ENCODE peak calls at places on chromosomes 1 and 21, in seven cellular contexts. One of them, this sample, is unnamed.

GRCh38 chr1:198556969-198557368 is 16.5 kb upstream of the ATP6V1G3 start:
- ATAC-seq in central memory CD8-positive, alpha-beta T cell: peak
- ATAC-seq in activated CD4-positive, CD25-positive, alpha-beta regulatory T cell treated with anti-CD3 and anti-CD28 coated beads, Interleukin-2, amount 50 U/mL, for 24 hours: peak
- ATAC-seq in activated T-cell treated with anti-CD3 and anti-CD28 coated beads, Interleukin-2, amount 50 U/mL, for 4 hours: peak
- ATAC-seq in right cardiac atrium: peak
- ATAC-seq in T-cell: peak
- ATAC-seq in GM23338: no peak
- ATAC-seq in this sample: peak

GRCh38 chr1:223748773-223749733 is 36.7 kb downstream of the CAPN2 start:
- ATAC-seq in central memory CD8-positive, alpha-beta T cell: peak
- ATAC-seq in activated CD4-positive, CD25-positive, alpha-beta regulatory T cell treated with anti-CD3 and anti-CD28 coated beads, Interleukin-2, amount 50 U/mL, for 24 hours: peak
- ATAC-seq in activated T-cell treated with anti-CD3 and anti-CD28 coated beads, Interleukin-2, amount 50 U/mL, for 4 hours: peak
- ATAC-seq in right cardiac atrium: peak
- ATAC-seq in T-cell: peak
- ATAC-seq in GM23338: peak
- ATAC-seq in this sample: peak

GRCh38 chr1:244210884-244211558 is 159.9 kb downstream of the ZBTB18 start:
- ATAC-seq in central memory CD8-positive, alpha-beta T cell: no peak
- ATAC-seq in activated CD4-positive, CD25-positive, alpha-beta regulatory T cell treated with anti-CD3 and anti-CD28 coated beads, Interleukin-2, amount 50 U/mL, for 24 hours: no peak
- ATAC-seq in activated T-cell treated with anti-CD3 and anti-CD28 coated beads, Interleukin-2, amount 50 U/mL, for 4 hours: no peak
- ATAC-seq in right cardiac atrium: peak
- ATAC-seq in T-cell: no peak
- ATAC-seq in GM23338: peak
- ATAC-seq in this sample: no peak

GRCh38 chr1:11062965-11063401 is 3.2 kb upstream of the SRM start:
- ATAC-seq in central memory CD8-positive, alpha-beta T cell: no peak
- ATAC-seq in activated CD4-positive, CD25-positive, alpha-beta regulatory T cell treated with anti-CD3 and anti-CD28 coated beads, Interleukin-2, amount 50 U/mL, for 24 hours: no peak
- ATAC-seq in activated T-cell treated with anti-CD3 and anti-CD28 coated beads, Interleukin-2, amount 50 U/mL, for 4 hours: no peak
- ATAC-seq in right cardiac atrium: no peak
- ATAC-seq in T-cell: no peak
- ATAC-seq in GM23338: no peak
- ATAC-seq in this sample: peak

GRCh38 chr1:243946946-243947345 is 96.9 kb upstream of the AKT3 start:
- ATAC-seq in central memory CD8-positive, alpha-beta T cell: peak
- ATAC-seq in activated CD4-positive, CD25-positive, alpha-beta regulatory T cell treated with anti-CD3 and anti-CD28 coated beads, Interleukin-2, amount 50 U/mL, for 24 hours: peak
- ATAC-seq in activated T-cell treated with anti-CD3 and anti-CD28 coated beads, Interleukin-2, amount 50 U/mL, for 4 hours: peak
- ATAC-seq in right cardiac atrium: peak
- ATAC-seq in T-cell: peak
- ATAC-seq in GM23338: peak
- ATAC-seq in this sample: peak

GRCh38 chr21:42636535-42636914 is 16.9 kb upstream of the PDE9A start:
- ATAC-seq in central memory CD8-positive, alpha-beta T cell: no peak
- ATAC-seq in activated CD4-positive, CD25-positive, alpha-beta regulatory T cell treated with anti-CD3 and anti-CD28 coated beads, Interleukin-2, amount 50 U/mL, for 24 hours: no peak
- ATAC-seq in activated T-cell treated with anti-CD3 and anti-CD28 coated beads, Interleukin-2, amount 50 U/mL, for 4 hours: no peak
- ATAC-seq in right cardiac atrium: no peak
- ATAC-seq in T-cell: no peak
- ATAC-seq in GM23338: no peak
- ATAC-seq in this sample: no peak

GRCh38 chr1:154568165-154568815 is 712 bp downstream of the CHRNB2 start:
- ATAC-seq in central memory CD8-positive, alpha-beta T cell: no peak
- ATAC-seq in activated CD4-positive, CD25-positive, alpha-beta regulatory T cell treated with anti-CD3 and anti-CD28 coated beads, Interleukin-2, amount 50 U/mL, for 24 hours: no peak
- ATAC-seq in activated T-cell treated with anti-CD3 and anti-CD28 coated beads, Interleukin-2, amount 50 U/mL, for 4 hours: peak
- ATAC-seq in right cardiac atrium: no peak
- ATAC-seq in T-cell: no peak
- ATAC-seq in GM23338: no peak
- ATAC-seq in this sample: no peak

GRCh38 chr1:169161512-169162194 is 55.2 kb downstream of the ATP1B1 start:
- ATAC-seq in central memory CD8-positive, alpha-beta T cell: no peak
- ATAC-seq in activated CD4-positive, CD25-positive, alpha-beta regulatory T cell treated with anti-CD3 and anti-CD28 coated beads, Interleukin-2, amount 50 U/mL, for 24 hours: no peak
- ATAC-seq in activated T-cell treated with anti-CD3 and anti-CD28 coated beads, Interleukin-2, amount 50 U/mL, for 4 hours: no peak
- ATAC-seq in right cardiac atrium: no peak
- ATAC-seq in T-cell: no peak
- ATAC-seq in GM23338: no peak
- ATAC-seq in this sample: peak